ENCODE peak calls at places on chromosomes 5 and 9, in five cellular contexts. Q, H, J, T and B are unnamed samples.

GRCh38 chr5:149799119-149799623 is 69.1 kb downstream of the PPARGC1B start:
- DNase-seq in H (no peak), Q (peak), T (no peak), J (no peak), B (no peak)

GRCh38 chr5:87845734-87846133 is 422.9 kb downstream of the TMEM161B start:
- DNase-seq in T (no peak), H (no peak), Q (no peak), J (no peak), B (no peak)

GRCh38 chr9:7266911-7267555 is 509.3 kb downstream of the KDM4C start:
- DNase-seq in H (no peak), Q (no peak), T (no peak), J (no peak), B (peak)

GRCh38 chr5:109898547-109899544 is 209.1 kb downstream of the MAN2A1 start:
- DNase-seq in H (no peak), Q (no peak), J (no peak), T (no peak), B (no peak)

GRCh38 chr5:446864-447263 is 3.9 kb downstream of the EXOC3 start:
- DNase-seq in T (no peak), J (no peak), H (peak), Q (no peak), B (no peak)

GRCh38 chr5:42035526-42035925 is 110.4 kb downstream of the FBXO4 start:
- DNase-seq in J (no peak), H (no peak), Q (no peak), T (no peak), B (no peak)

GRCh38 chr9:113941056-113941455 is 64.9 kb downstream of the ZNF618 start:
- DNase-seq in Q (no peak), H (no peak), J (no peak), T (no peak), B (no peak)

GRCh38 chr9:129197978-129198736 is 20.1 kb upstream of the IER5L start:
- DNase-seq in Q (no peak), J (no peak), H (no peak), T (no peak), B (no peak)

GRCh38 chr5:107615173-107615856 is 55.4 kb downstream of the EFNA5 start:
- DNase-seq in J (no peak), H (no peak), Q (no peak), T (no peak), B (no peak)

GRCh38 chr5:134028496-134028895 is 23.7 kb upstream of the VDAC1 start:
- DNase-seq in J (no peak), T (no peak), H (no peak), Q (no peak), B (no peak)

GRCh38 chr5:112930082-112930344 is 8.0 kb upstream of the REEP5 start:
- DNase-seq in J (no peak), Q (no peak), T (no peak), H (peak), B (no peak)

GRCh38 chr5:97729938-97730337 is 546.9 kb upstream of the RIOK2 start:
- DNase-seq in H (no peak), J (no peak), T (no peak), Q (no peak), B (no peak)

GRCh38 chr5:91283899-91284298 is 99.2 kb downstream of the ARRDC3 start:
- DNase-seq in Q (no peak), J (no peak), T (no peak), H (no peak), B (no peak)

GRCh38 chr5:81513982-81514381 is 120.0 kb upstream of the ACOT12 start:
- DNase-seq in J (no peak), T (no peak), H (no peak), Q (no peak), B (no peak)

GRCh38 chr5:87229780-87230179 is 37.9 kb upstream of the RASA1 start:
- DNase-seq in T (no peak), Q (no peak), J (no peak), H (no peak), B (no peak)

GRCh38 chr9:13268469-13268868 is 11.0 kb downstream of the MPDZ start:
- DNase-seq in Q (no peak), H (no peak), T (no peak), J (no peak), B (no peak)

GRCh38 chr9:7871977-7872730 is 72.6 kb upstream of the DMAC1 start:
- DNase-seq in T (no peak), Q (no peak), J (no peak), H (no peak), B (no peak)

GRCh38 chr5:157983906-157984551 is 125.1 kb upstream of the CLINT1 start:
- DNase-seq in T (no peak), Q (no peak), J (no peak), H (no peak), B (no peak)

GRCh38 chr9:81824802-81825770 is 103.1 kb upstream of the SPATA31D4 start:
- DNase-seq in Q (no peak), J (no peak), H (no peak), T (no peak), B (no peak)

GRCh38 chr5:38453506-38453905 is 102.9 kb downstream of the LIFR start:
- DNase-seq in H (peak), Q (no peak), J (no peak), T (peak), B (no peak)

GRCh38 chr5:125558466-125558865 is 812.0 kb upstream of the ZNF608 start:
- DNase-seq in H (no peak), J (no peak), T (no peak), Q (no peak), B (no peak)

GRCh38 chr5:91206734-91207133 is 176.4 kb downstream of the ARRDC3 start:
- DNase-seq in T (no peak), H (no peak), Q (no peak), J (no peak), B (no peak)

GRCh38 chr5:141039517-141039916 is 11.7 kb upstream of the PCDHB1 start:
- DNase-seq in J (no peak), T (no peak), H (no peak), Q (peak), B (peak)

DNA sequence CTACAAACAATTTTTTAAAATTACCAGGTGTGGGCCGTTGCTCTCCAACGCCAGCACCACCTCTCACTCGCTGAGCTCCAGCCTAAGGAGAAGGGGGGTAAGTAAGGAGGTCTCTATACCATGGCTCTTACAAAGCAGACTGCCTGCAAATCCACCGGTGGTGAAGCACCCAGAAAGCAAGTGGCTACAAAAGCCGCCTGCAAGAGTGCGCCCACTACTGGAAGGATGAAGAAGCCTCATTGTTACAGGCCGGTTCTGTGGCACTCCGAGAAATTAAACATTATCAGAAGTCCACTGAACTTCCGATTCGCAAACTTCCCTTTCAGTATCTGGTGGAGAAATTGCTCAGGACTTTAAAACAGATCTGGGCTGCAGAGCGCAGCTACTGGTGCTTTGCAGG is 46.0 kb downstream of the CDO1 start:
- DNase-seq in T (no peak), J (peak), H (peak), Q (peak), B (no peak)
- TF ChIP-seq CTCF in T (peak), J (peak), H (peak), Q (peak), B (peak)

GRCh38 chr5:136057401-136057951 is 28.7 kb downstream of the TGFBI start:
- DNase-seq in Q (no peak), H (no peak), T (no peak), J (no peak), B (peak)

GRCh38 chr5:136058972-136059354 is 30.2 kb downstream of the TGFBI start:
- DNase-seq in H (no peak), Q (no peak), J (no peak), T (no peak), B (no peak)

GRCh38 chr5:136056771-136057335 is 28.1 kb downstream of the TGFBI start:
- DNase-seq in H (no peak), Q (no peak), J (no peak), T (no peak), B (no peak)

GRCh38 chr5:136056336-136056735 is 27.5 kb downstream of the TGFBI start:
- DNase-seq in Q (no peak), H (no peak), T (no peak), J (no peak), B (no peak)

GRCh38 chr5:136058031-136058971 is 29.5 kb downstream of the TGFBI start:
- DNase-seq in H (no peak), Q (peak), J (peak), T (peak), B (no peak)
- TF ChIP-seq CTCF in H (no peak), Q (peak), J (peak), T (peak), B (peak)

DNA sequence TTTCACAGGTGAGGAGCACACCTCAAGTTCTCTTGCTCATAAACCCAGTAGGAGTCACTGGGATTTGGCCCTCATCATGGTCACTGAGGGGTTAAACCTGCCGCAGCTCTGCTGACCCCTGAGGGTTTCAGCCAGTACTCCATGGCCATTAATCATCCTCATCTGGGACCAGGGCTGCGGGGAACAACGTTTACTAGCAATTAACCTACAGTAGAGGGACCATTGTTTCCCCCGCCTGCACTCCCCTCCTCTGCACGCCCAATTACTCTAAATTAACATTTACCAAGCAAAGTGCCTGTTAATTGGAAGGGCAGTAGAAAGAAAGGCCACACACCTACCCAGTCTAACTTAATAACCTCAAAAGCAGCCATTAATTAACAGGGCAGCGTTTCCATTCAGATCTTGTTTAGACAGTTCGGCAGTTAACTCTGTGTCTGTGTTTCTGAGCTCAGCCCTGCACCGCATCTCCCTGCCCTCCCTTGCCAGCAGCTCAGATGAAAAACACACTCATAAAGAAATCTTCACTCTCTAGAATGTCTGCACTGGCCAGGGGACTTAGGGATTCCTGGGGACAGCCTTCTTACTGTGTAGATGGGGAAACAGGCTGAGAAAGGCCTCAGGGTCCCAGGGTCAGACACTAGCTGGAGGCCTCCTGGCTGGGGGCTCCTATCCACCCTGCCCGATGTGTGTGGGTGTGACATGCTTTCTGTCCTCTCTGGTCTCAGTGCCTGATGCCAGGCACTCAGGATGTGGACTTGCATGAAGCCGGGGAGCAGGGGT is 51.6 kb downstream of the ALG2 start:
- DNase-seq in T (no peak), J (peak), H (no peak), Q (peak), B (peak)
- TF ChIP-seq CTCF in T (no peak), J (peak), H (no peak), Q (peak), B (peak)

DNA sequence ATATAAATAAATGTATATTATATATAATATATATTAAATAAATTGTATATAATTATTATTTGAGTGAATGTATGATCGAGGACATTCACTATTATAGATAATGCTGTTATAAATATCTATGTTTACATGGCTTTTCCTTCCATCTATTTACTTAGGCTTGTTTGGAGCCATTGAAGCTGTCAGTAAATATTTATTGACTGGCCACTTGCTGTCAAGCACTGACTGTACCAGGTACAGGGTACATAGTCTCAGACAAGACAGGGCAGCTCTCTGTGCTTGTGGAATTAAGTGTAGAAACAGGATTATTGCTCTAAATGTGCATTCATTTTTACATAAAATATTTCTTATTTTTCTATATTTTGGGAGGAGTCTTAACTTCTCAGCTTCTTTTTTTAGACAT is 16.4 kb downstream of the FAXDC2 start:
- DNase-seq in Q (no peak), T (no peak), J (no peak), H (no peak), B (no peak)
- TF ChIP-seq CTCF in Q (no peak), T (no peak), J (no peak), H (no peak), B (no peak)

GRCh38 chr5:34833991-34834793 is 4.8 kb upstream of the TTC23L start:
- DNase-seq in T (no peak), Q (no peak), H (no peak), J (no peak), B (no peak)
- TF ChIP-seq CTCF in T (no peak), Q (no peak), H (no peak), J (no peak), B (no peak)

DNA sequence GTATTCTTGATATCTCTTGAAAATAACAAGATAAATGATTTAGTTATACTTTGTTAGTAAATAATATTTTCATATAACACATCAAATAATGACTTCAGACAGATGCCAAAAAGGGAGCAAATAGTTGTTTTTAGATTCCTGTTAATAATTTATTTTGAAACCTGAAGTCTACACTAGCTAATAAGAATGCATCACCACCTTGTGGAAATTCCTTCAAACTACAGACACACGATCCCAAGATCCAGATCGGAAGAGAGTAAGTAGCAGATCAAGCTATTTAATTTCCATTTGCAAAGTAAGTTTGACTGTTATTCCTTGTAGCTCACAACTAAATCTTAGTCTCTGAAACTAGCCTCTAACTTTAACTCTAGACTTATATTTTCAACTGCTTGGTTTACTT is 35.5 kb upstream of the ISL1 start:
- DNase-seq in J (no peak), Q (no peak), T (no peak), H (no peak), B (no peak)
- TF ChIP-seq CTCF in J (peak), Q (peak), T (no peak), H (no peak), B (no peak)

GRCh38 chr5:168749391-168750100 is 170.4 kb upstream of the PANK3 start:
- DNase-seq in T (no peak), Q (no peak), J (no peak), H (no peak), B (no peak)

GRCh38 chr5:168750926-168751325 is 171.8 kb upstream of the PANK3 start:
- DNase-seq in Q (no peak), T (no peak), H (no peak), J (no peak), B (no peak)

GRCh38 chr5:168752012-168752411 is 172.8 kb upstream of the PANK3 start:
- DNase-seq in J (no peak), T (no peak), H (no peak), Q (no peak), B (no peak)

GRCh38 chr5:168746893-168747640 is 167.9 kb upstream of the PANK3 start:
- DNase-seq in J (no peak), T (no peak), Q (no peak), H (no peak), B (no peak)

DNA sequence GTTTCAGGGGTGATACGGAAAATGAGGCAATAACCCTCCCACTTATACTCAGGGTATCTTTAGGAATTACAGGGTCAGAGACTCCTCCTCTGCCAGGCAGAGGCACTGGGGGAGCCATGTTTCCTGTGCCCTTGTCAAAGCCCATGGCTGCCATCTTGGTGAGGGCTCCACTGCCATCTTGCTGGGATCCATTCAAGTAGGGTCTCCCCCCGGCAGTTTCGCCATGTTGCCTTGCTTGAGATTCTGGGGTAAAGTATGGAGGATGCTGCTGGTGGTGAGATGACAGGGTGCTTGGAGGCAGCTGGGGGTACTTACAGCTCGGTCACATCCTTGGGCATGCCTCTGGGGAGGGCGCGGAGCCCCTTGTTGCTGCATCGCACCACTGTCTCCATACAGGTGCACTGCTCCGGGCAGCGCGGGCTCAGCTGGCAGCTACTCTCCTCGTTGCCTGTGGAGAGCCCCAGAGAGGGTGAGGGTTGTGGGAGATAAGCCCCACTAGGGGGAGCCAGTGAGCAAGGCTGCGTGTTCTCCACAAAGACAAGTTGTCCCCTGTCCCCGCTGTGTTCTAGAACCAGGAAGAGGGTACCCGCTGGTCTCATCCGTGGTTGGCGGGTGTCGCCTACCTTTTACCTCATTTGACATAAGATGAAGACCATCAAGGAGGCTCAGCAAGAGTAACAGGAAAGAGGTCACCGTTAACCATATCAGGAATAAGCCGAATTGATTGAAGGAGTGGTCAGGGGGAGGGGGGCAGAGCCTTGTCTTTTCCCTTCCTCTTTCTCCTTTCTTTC is 169.0 kb upstream of the PANK3 start:
- DNase-seq in J (peak), T (no peak), H (peak), Q (peak), B (peak)
- TF ChIP-seq CTCF in J (peak), T (peak), H (peak), Q (peak), B (peak)

GRCh38 chr9:122226142-122226757 is 2.5 kb downstream of the LHX6 start:
- DNase-seq in Q (no peak), J (no peak), H (no peak), T (no peak), B (peak)
- TF ChIP-seq CTCF in Q (no peak), J (no peak), H (no peak), T (no peak), B (no peak)

DNA sequence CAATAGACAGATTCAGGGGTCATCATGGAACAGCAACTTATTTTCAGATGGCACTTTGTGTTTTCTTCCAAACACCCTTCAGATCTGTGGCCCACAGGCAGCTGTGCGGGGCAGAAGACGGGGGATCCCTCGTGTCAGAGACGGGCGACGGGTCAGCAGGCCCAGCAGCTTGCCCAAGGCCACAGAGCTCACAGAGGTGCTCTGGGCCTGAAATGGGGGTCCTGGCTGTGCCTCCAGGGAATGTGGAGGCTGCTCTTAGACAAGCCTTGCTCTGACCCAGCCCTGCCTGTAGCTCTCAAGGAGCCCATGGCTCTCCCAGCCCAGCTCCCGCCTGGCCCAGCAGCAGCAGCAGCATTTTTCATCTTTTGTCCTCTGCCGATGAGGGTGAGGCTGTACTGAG is 40.9 kb upstream of the SARDH start:
- DNase-seq in Q (no peak), T (no peak), H (no peak), J (no peak), B (no peak)
- TF ChIP-seq CTCF in Q (no peak), T (no peak), H (no peak), J (no peak), B (no peak)

DNA sequence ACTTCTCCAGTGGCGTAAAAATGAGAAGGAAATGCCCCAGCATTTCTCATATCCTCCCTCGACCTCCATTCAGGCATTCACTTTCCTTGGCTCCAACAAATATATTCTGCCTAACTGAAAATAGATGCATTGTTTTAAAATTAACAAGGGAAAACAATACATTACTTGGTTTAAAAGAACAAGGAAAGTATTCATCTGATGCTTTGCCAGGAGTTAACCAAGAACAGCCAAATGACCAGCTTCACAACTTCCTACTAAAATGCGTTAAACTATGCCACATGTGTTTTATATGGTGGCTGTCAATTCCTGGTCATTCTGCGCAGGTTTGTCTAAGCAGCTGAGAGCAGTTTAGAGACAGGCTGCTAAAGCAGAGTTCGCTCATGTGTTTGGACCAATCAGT is 121.4 kb downstream of the GNAQ start:
- DNase-seq in H (no peak), J (no peak), T (no peak), Q (no peak), B (no peak)
- TF ChIP-seq CTCF in H (no peak), J (no peak), T (no peak), Q (no peak), B (no peak)